ENCODE peak calls at places on chromosome 11, in five cellular contexts. O, U, J, G and L are unnamed samples.

GRCh38 chr11:15198284-15198683 is 83.6 kb downstream of the INSC start:
- DNase-seq in O (no peak), U (no peak), J (no peak), G (no peak), L (no peak)

GRCh38 chr11:70508231-70508480 is 109.8 kb downstream of the CTTN start:
- DNase-seq in O (no peak), U (no peak), J (no peak), G (no peak), L (no peak)

GRCh38 chr11:76765863-76766350 is 17.2 kb upstream of the TSKU start:
- DNase-seq in O (no peak), U (no peak), J (no peak), G (no peak), L (no peak)

GRCh38 chr11:112268406-112268805 is 7.7 kb upstream of the PLET1 start:
- DNase-seq in O (no peak), U (no peak), J (no peak), G (no peak), L (no peak)

GRCh38 chr11:26830757-26831156 is 108.9 kb upstream of the SLC5A12 start:
- DNase-seq in O (no peak), U (no peak), J (no peak), G (no peak), L (no peak)

GRCh38 chr11:100469835-100470234 is 217.3 kb upstream of the ARHGAP42 start:
- DNase-seq in O (no peak), U (no peak), J (no peak), G (no peak), L (no peak)

GRCh38 chr11:119434531-119435330 is 11.8 kb upstream of the THY1 start:
- DNase-seq in O (no peak), U (no peak), J (no peak), G (no peak), L (no peak)

GRCh38 chr11:61701298-61701993 is 21.3 kb downstream of the DAGLA start:
- DNase-seq in O (no peak), U (no peak), J (no peak), G (no peak), L (no peak)

GRCh38 chr11:76391039-76391438 is 9.9 kb downstream of the GVQW3 start:
- DNase-seq in O (no peak), U (no peak), J (no peak), G (peak; percentile 56), L (no peak)

GRCh38 chr11:108965602-108966001 is 300.7 kb downstream of the DDX10 start:
- DNase-seq in O (peak; percentile 21), U (no peak), J (peak; percentile 50), G (no peak), L (no peak)

GRCh38 chr11:7524831-7525230 is 11.0 kb downstream of the PPFIBP2 start:
- DNase-seq in O (no peak), U (no peak), J (no peak), G (no peak), L (no peak)

GRCh38 chr11:10452211-10452767 is 2.8 kb upstream of the AMPD3 start:
- DNase-seq in O (no peak), U (no peak), J (no peak), G (no peak), L (no peak)

GRCh38 chr11:3161309-3161708 is 3.8 kb downstream of the OSBPL5 start:
- DNase-seq in O (no peak), U (no peak), J (no peak), G (no peak), L (no peak)

GRCh38 chr11:9664276-9665171 is 647 bp downstream of the SWAP70 start:
- DNase-seq in O (peak; percentile 56), U (peak; percentile 12), J (peak; percentile 66), G (no peak), L (no peak)

GRCh38 chr11:119320593-119321524 is 3.9 kb upstream of the MCAM start:
- DNase-seq in O (peak; percentile 70), U (peak; percentile 49), J (peak; percentile 82), G (no peak), L (peak; percentile 58)

GRCh38 chr11:132715041-132715440 is 817.3 kb downstream of the OPCML start:
- DNase-seq in O (no peak), U (no peak), J (peak; percentile 9), G (no peak), L (no peak)

GRCh38 chr11:72745511-72745910 is 6.7 kb downstream of the ARAP1 start:
- DNase-seq in O (no peak), U (no peak), J (no peak), G (no peak), L (no peak)

GRCh38 chr11:65649656-65650546 is 12.0 kb downstream of the SIPA1 start:
- DNase-seq in O (no peak), U (no peak), J (no peak), G (no peak), L (no peak)

GRCh38 chr11:40104941-40105550 is 1354.4 kb downstream of the LRRC4C start:
- DNase-seq in O (no peak), U (no peak), J (no peak), G (no peak), L (no peak)

GRCh38 chr11:83287631-83288030 is 1.5 kb upstream of the CCDC90B start:
- DNase-seq in O (no peak), U (no peak), J (no peak), G (no peak), L (no peak)

GRCh38 chr11:4095509-4096230 is 1.1 kb downstream of the RRM1 start:
- DNase-seq in O (no peak), U (no peak), J (peak; percentile 36), G (no peak), L (no peak)

GRCh38 chr11:27059431-27059830 is 18.8 kb downstream of the BBOX1 start:
- DNase-seq in O (no peak), U (no peak), J (no peak), G (no peak), L (no peak)